ENCODE peak calls at places on chromosomes 3 and 15, in nine cellular contexts. B is kidney epithelial cell, K is M059J, P is smooth muscle cell of the brain vasculature, T is colonic mucosa, H is C1 segment of cervical spinal cord, D is BJ, Z is SIG-M5, Y is A172. S is an unnamed sample.

GRCh38 chr3:42269647-42270046 is 3.7 kb upstream of the CCK start:
- DNase-seq in T (no peak), H (no peak), D (no peak), Z (no peak), B (no peak), P (no peak), Y (no peak), K (no peak), S (no peak)

GRCh38 chr15:90697180-90697579 is 20.0 kb upstream of the BLM start:
- DNase-seq in K (no peak), B (no peak), Y (no peak), D (no peak), H (no peak), Z (no peak), T (no peak), P (no peak), S (no peak)

GRCh38 chr15:101019351-101019750 is 100.2 kb downstream of the LRRK1 start:
- DNase-seq in P (no peak), T (peak; percentile 15), D (no peak), H (no peak), K (no peak), Z (no peak), Y (no peak), B (no peak), S (no peak)

GRCh38 chr15:63491116-63491817 is 13.1 kb upstream of the USP3 start:
- DNase-seq in Y (no peak), K (no peak), P (no peak), D (no peak), Z (peak; percentile 58), H (no peak), T (no peak), B (no peak), S (peak; percentile 53)

GRCh38 chr3:71463622-71464021 is 119.9 kb downstream of the FOXP1 start:
- DNase-seq in B (no peak), T (no peak), D (no peak), Z (no peak), H (no peak), P (no peak), Y (peak; percentile 2), K (no peak), S (no peak)

GRCh38 chr15:25767356-25768151 is 95.6 kb downstream of the ATP10A start:
- DNase-seq in H (no peak), T (no peak), B (no peak), D (no peak), P (no peak), Z (no peak), Y (no peak), K (no peak), S (no peak)

GRCh38 chr3:101695779-101696372 is 9.4 kb upstream of the RPL24 start:
- DNase-seq in Y (peak; percentile 48), P (no peak), B (no peak), D (no peak), T (peak; percentile 45), K (peak; percentile 70), Z (no peak), H (no peak), S (peak; percentile 63)

GRCh38 chr3:134463676-134464611 is 21.8 kb downstream of the ANAPC13 start:
- DNase-seq in K (peak; percentile 98), B (peak; percentile 65), D (peak; percentile 100), T (peak; percentile 28), P (peak; percentile 83), H (peak; percentile 19), Y (peak; percentile 78), Z (no peak), S (no peak)

GRCh38 chr3:178041931-178042330 is 494.3 kb upstream of the KCNMB2 start:
- DNase-seq in D (no peak), T (no peak), P (no peak), B (no peak), Y (no peak), H (no peak), Z (no peak), K (no peak), S (no peak)

GRCh38 chr15:25171111-25171811 is 216.5 kb downstream of the SNRPN start:
- DNase-seq in H (no peak), T (peak; percentile 14), D (no peak), P (no peak), B (no peak), Y (no peak), K (no peak), Z (no peak), S (no peak)

GRCh38 chr3:180036092-180036677 is 552 bp downstream of the PEX5L start:
- DNase-seq in P (no peak), B (no peak), T (no peak), Y (no peak), D (no peak), K (no peak), H (no peak), Z (no peak), S (no peak)

GRCh38 chr3:130316164-130316563 is 29.3 kb upstream of the COL6A5 start:
- DNase-seq in Z (no peak), P (no peak), Y (peak; percentile 8), B (no peak), K (no peak), H (no peak), D (no peak), T (peak; percentile 19), S (no peak)

GRCh38 chr3:36714343-36714742 is 50.0 kb downstream of the DCLK3 start:
- DNase-seq in Y (peak; percentile 79), H (no peak), D (peak; percentile 47), Z (no peak), P (no peak), K (peak; percentile 85), T (no peak), B (no peak), S (no peak)